ENCODE peak calls at places on chromosomes 7 and 10, in seven cellular contexts. One of them, this sample, is unnamed.

GRCh38 chr10:119281581-119282071 is 74.3 kb downstream of the GRK5 start:
- DNase-seq in stomach: peak; percentile 72
- DNase-seq in kidney: peak; percentile 84
- DNase-seq in Panc1: no peak
- DNase-seq in mammary epithelial cell: no peak
- DNase-seq in HCT116: no peak
- DNase-seq in tibial artery: peak; percentile 72
- DNase-seq in this sample: peak; percentile 84

GRCh38 chr10:22803201-22803895 is 89.0 kb upstream of the PIP4K2A start:
- DNase-seq in stomach: no peak
- DNase-seq in kidney: no peak
- DNase-seq in Panc1: no peak
- DNase-seq in mammary epithelial cell: no peak
- DNase-seq in HCT116: no peak
- DNase-seq in tibial artery: no peak
- DNase-seq in this sample: no peak

GRCh38 chr7:151386301-151387160 is 23.3 kb downstream of the WDR86 start:
- DNase-seq in stomach: peak; percentile 76
- DNase-seq in kidney: peak; percentile 80
- DNase-seq in Panc1: no peak
- DNase-seq in mammary epithelial cell: no peak
- DNase-seq in HCT116: no peak
- DNase-seq in tibial artery: no peak
- DNase-seq in this sample: no peak

GRCh38 chr10:17606547-17607040 is 10.6 kb downstream of the HACD1 start:
- DNase-seq in stomach: no peak
- DNase-seq in kidney: no peak
- DNase-seq in Panc1: no peak
- DNase-seq in mammary epithelial cell: no peak
- DNase-seq in HCT116: no peak
- DNase-seq in tibial artery: no peak
- DNase-seq in this sample: no peak

GRCh38 chr10:58704226-58705200 is 191.8 kb downstream of the BICC1 start:
- DNase-seq in stomach: no peak
- DNase-seq in kidney: no peak
- DNase-seq in Panc1: no peak
- DNase-seq in mammary epithelial cell: peak; percentile 16
- DNase-seq in HCT116: no peak
- DNase-seq in tibial artery: no peak
- DNase-seq in this sample: no peak

GRCh38 chr7:93736970-93737369 is 153.6 kb downstream of the TFPI2 start:
- DNase-seq in stomach: no peak
- DNase-seq in kidney: no peak
- DNase-seq in Panc1: no peak
- DNase-seq in mammary epithelial cell: no peak
- DNase-seq in HCT116: no peak
- DNase-seq in tibial artery: no peak
- DNase-seq in this sample: no peak

GRCh38 chr7:55410641-55411239 is 45.6 kb downstream of the LANCL2 start:
- DNase-seq in stomach: no peak
- DNase-seq in kidney: no peak
- DNase-seq in Panc1: no peak
- DNase-seq in mammary epithelial cell: no peak
- DNase-seq in HCT116: no peak
- DNase-seq in tibial artery: no peak
- DNase-seq in this sample: no peak

GRCh38 chr7:76182225-76182965 is 19.3 kb upstream of the SRRM3 start:
- DNase-seq in stomach: no peak
- DNase-seq in kidney: no peak
- DNase-seq in Panc1: no peak
- DNase-seq in mammary epithelial cell: no peak
- DNase-seq in HCT116: no peak
- DNase-seq in tibial artery: no peak
- DNase-seq in this sample: no peak

GRCh38 chr10:119447421-119447820 is 95.1 kb downstream of the RGS10 start:
- DNase-seq in stomach: no peak
- DNase-seq in kidney: peak; percentile 44
- DNase-seq in Panc1: no peak
- DNase-seq in mammary epithelial cell: no peak
- DNase-seq in HCT116: no peak
- DNase-seq in tibial artery: no peak
- DNase-seq in this sample: no peak

GRCh38 chr10:10196701-10197100 is 821.0 kb upstream of the CELF2 start:
- DNase-seq in stomach: no peak
- DNase-seq in kidney: no peak
- DNase-seq in Panc1: no peak
- DNase-seq in mammary epithelial cell: no peak
- DNase-seq in HCT116: no peak
- DNase-seq in tibial artery: no peak
- DNase-seq in this sample: no peak

GRCh38 chr7:138756591-138757222 is 41.1 kb upstream of the TMEM213 start:
- DNase-seq in stomach: no peak
- DNase-seq in kidney: no peak
- DNase-seq in Panc1: no peak
- DNase-seq in mammary epithelial cell: peak; percentile 69
- DNase-seq in HCT116: no peak
- DNase-seq in tibial artery: no peak
- DNase-seq in this sample: no peak

GRCh38 chr10:129192344-129193128 is 274.5 kb upstream of the MGMT start:
- DNase-seq in stomach: no peak
- DNase-seq in kidney: peak; percentile 68
- DNase-seq in Panc1: no peak
- DNase-seq in mammary epithelial cell: no peak
- DNase-seq in HCT116: no peak
- DNase-seq in tibial artery: peak; percentile 87
- DNase-seq in this sample: peak; percentile 79

GRCh38 chr7:1059200-1060091 is 15.1 kb downstream of the GPR146 start:
- DNase-seq in stomach: peak; percentile 74
- DNase-seq in kidney: peak; percentile 83
- DNase-seq in Panc1: no peak
- DNase-seq in mammary epithelial cell: no peak
- DNase-seq in HCT116: peak; percentile 52
- DNase-seq in tibial artery: no peak
- DNase-seq in this sample: no peak

GRCh38 chr7:142553216-142553615 is 196.1 kb upstream of the PRSS1 start:
- DNase-seq in stomach: no peak
- DNase-seq in kidney: no peak
- DNase-seq in Panc1: no peak
- DNase-seq in mammary epithelial cell: no peak
- DNase-seq in HCT116: no peak
- DNase-seq in tibial artery: no peak
- DNase-seq in this sample: no peak
- H3K4me1 ChIP-seq in stomach: peaks cover 7% of the 10 kb centered on the region
- H3K4me1 ChIP-seq in kidney: no peaks in the 10 kb centered on the region
- H3K4me1 ChIP-seq in Panc1: peaks cover 19% of the 10 kb centered on the region
- H3K4me1 ChIP-seq in mammary epithelial cell: peaks cover 40% of the 10 kb centered on the region
- H3K4me1 ChIP-seq in HCT116: peaks cover 14% of the 10 kb centered on the region
- H3K4me1 ChIP-seq in tibial artery: no peaks in the 10 kb centered on the region
- H3K4me1 ChIP-seq in this sample: peaks cover 15% of the 10 kb centered on the region

GRCh38 chr10:96046546-96046945 is 3.2 kb downstream of the CCNJ start:
- DNase-seq in stomach: no peak
- DNase-seq in kidney: no peak
- DNase-seq in Panc1: no peak
- DNase-seq in mammary epithelial cell: no peak
- DNase-seq in HCT116: no peak
- DNase-seq in tibial artery: no peak
- DNase-seq in this sample: no peak

GRCh38 chr10:96043895-96044580 is 655 bp downstream of the CCNJ start:
- DNase-seq in stomach: peak; percentile 52
- DNase-seq in kidney: peak; percentile 85
- DNase-seq in Panc1: no peak
- DNase-seq in mammary epithelial cell: peak; percentile 58
- DNase-seq in HCT116: no peak
- DNase-seq in tibial artery: peak; percentile 46
- DNase-seq in this sample: peak; percentile 20

GRCh38 chr10:96049340-96049739 is 6.0 kb downstream of the CCNJ start:
- DNase-seq in stomach: no peak
- DNase-seq in kidney: no peak
- DNase-seq in Panc1: no peak
- DNase-seq in mammary epithelial cell: no peak
- DNase-seq in HCT116: no peak
- DNase-seq in tibial artery: no peak
- DNase-seq in this sample: no peak

GRCh38 chr10:96044686-96045085 is 1.3 kb downstream of the CCNJ start:
- DNase-seq in stomach: no peak
- DNase-seq in kidney: no peak
- DNase-seq in Panc1: no peak
- DNase-seq in mammary epithelial cell: peak; percentile 46
- DNase-seq in HCT116: no peak
- DNase-seq in tibial artery: no peak
- DNase-seq in this sample: no peak

DNA sequence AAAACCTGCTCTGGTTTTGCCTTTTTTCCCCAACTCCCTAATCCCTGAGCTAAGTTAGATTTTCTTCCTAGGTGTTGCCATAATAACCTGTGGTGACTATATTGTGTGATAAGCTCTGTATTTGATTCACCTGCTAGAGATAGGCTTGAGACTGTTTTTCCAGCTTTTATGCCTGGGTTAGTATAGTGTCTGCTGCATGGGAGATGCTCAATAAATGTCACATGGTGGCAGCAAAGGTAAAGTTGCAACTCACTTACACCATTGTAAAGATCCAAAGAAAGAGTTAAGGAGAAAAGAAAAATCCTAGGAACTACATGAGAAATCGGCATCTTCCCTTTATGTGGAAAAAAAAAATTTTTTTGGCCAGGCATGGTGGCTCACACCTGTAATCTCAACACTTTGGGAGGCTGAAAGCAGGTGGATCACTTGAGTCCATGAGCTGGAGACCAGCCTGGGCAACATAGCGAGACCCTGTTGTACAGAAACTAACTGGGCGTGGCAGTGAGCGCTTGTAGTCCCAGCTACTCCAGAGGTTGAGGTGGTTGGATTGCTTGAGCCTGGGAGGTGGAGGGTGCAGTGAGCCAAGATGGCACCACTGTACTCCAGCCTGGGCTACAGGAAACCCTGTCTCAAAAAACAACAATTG is 3.7 kb downstream of the CCNJ start:
- DNase-seq in stomach: no peak
- DNase-seq in kidney: no peak
- DNase-seq in Panc1: no peak
- DNase-seq in mammary epithelial cell: no peak
- DNase-seq in HCT116: no peak
- DNase-seq in tibial artery: no peak
- DNase-seq in this sample: no peak
- TF ChIP-seq CTCF in stomach: no peak
- TF ChIP-seq CTCF in kidney: no peak
- TF ChIP-seq CTCF in Panc1: peak; percentile 45
- TF ChIP-seq CTCF in mammary epithelial cell: peak; percentile 28
- TF ChIP-seq CTCF in HCT116: no peak
- TF ChIP-seq CTCF in tibial artery: no peak
- TF ChIP-seq CTCF in this sample: no peak

DNA sequence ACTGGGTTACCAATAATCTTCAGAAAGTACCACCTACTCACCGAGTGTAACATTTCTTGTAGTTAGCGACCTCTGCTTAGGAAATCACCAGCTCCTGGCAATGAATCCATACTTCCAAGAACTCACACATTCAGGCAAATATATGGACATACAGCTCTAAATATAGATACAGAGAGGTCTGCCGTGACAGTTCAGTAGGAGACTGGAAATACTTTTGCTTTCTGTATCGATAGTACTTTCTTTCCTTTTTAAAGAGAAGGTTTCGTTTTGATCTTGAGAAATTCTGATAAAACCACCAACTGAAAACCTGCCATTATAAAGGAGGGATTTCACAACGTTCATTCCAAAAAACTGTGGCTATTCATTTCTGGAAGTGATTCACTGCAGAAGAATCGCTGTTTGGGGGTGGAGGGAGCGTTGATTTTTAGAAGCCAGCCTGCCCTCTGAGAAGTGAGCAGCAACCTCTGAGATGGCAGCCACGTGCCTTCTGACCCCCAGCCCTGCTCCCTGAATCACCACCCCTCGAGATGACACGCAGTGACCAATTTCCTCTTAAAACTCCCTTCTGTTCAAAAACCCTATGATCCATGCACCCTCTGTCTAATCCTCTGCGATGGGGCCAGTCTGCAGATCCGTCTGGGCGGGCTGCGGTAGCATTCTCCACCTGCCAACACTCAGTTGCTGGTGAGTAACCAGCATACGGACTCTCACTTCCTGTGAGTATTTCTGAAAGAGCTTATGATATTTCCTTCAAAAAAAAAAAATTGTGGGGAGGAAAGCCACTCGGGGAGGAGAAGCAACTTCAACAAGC is 179.1 kb upstream of the KLF14 start:
- DNase-seq in stomach: peak; percentile 67
- DNase-seq in kidney: peak; percentile 89
- DNase-seq in Panc1: peak; percentile 100
- DNase-seq in mammary epithelial cell: peak; percentile 99
- DNase-seq in HCT116: peak; percentile 91
- DNase-seq in tibial artery: peak; percentile 79
- DNase-seq in this sample: peak; percentile 61
- H3K4me1 ChIP-seq in stomach: peaks cover 90% of the 10 kb centered on the region
- H3K4me1 ChIP-seq in kidney: peaks cover 57% of the 10 kb centered on the region
- H3K4me1 ChIP-seq in Panc1: peaks cover 73% of the 10 kb centered on the region
- H3K4me1 ChIP-seq in mammary epithelial cell: peaks cover 62% of the 10 kb centered on the region
- H3K4me1 ChIP-seq in HCT116: peaks cover 91% of the 10 kb centered on the region
- H3K4me1 ChIP-seq in tibial artery: no peaks in the 10 kb centered on the region
- H3K4me1 ChIP-seq in this sample: peaks cover 98% of the 10 kb centered on the region

GRCh38 chr10:45380903-45381610 is 7.0 kb downstream of the ALOX5 start:
- DNase-seq in stomach: no peak
- DNase-seq in kidney: no peak
- DNase-seq in Panc1: no peak
- DNase-seq in mammary epithelial cell: no peak
- DNase-seq in HCT116: no peak
- DNase-seq in tibial artery: peak; percentile 49
- DNase-seq in this sample: no peak

GRCh38 chr10:45377858-45378257 is 3.8 kb downstream of the ALOX5 start:
- DNase-seq in stomach: no peak
- DNase-seq in kidney: no peak
- DNase-seq in Panc1: no peak
- DNase-seq in mammary epithelial cell: no peak
- DNase-seq in HCT116: no peak
- DNase-seq in tibial artery: no peak
- DNase-seq in this sample: no peak

GRCh38 chr10:45379891-45380540 is 6.0 kb downstream of the ALOX5 start:
- DNase-seq in stomach: no peak
- DNase-seq in kidney: no peak
- DNase-seq in Panc1: no peak
- DNase-seq in mammary epithelial cell: no peak
- DNase-seq in HCT116: no peak
- DNase-seq in tibial artery: peak; percentile 49
- DNase-seq in this sample: peak; percentile 38

GRCh38 chr10:45378866-45379265 is 4.8 kb downstream of the ALOX5 start:
- DNase-seq in stomach: no peak
- DNase-seq in kidney: no peak
- DNase-seq in Panc1: no peak
- DNase-seq in mammary epithelial cell: no peak
- DNase-seq in HCT116: no peak
- DNase-seq in tibial artery: no peak
- DNase-seq in this sample: no peak

DNA sequence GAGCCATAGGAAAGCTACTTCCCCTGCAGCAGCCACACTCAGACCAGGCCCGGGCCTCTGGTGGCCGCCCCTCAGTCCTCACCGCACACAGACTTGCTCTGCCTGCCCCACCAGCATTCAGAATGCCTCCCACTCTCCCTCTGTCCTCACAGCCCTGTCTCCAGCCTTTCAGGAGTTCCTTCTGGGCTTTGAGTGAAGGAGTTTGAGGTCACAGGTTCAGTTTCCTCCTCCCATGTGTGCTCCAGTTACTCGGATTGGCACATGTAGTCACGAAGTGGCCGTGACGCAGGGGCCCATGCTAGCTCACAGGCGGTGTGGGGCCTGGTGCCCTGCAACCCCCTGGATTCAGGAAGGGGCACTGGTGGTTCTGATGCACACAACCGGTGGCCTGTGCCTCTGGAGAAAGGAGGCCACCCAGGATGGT is 5.3 kb downstream of the ALOX5 start:
- DNase-seq in stomach: no peak
- DNase-seq in kidney: no peak
- DNase-seq in Panc1: no peak
- DNase-seq in mammary epithelial cell: no peak
- DNase-seq in HCT116: no peak
- DNase-seq in tibial artery: no peak
- DNase-seq in this sample: no peak
- TF ChIP-seq CTCF in stomach: no peak
- TF ChIP-seq CTCF in kidney: no peak
- TF ChIP-seq CTCF in Panc1: no peak
- TF ChIP-seq CTCF in mammary epithelial cell: no peak
- TF ChIP-seq CTCF in HCT116: no peak
- TF ChIP-seq CTCF in tibial artery: no peak
- TF ChIP-seq CTCF in this sample: no peak